ENCODE peak calls at places on chromosomes 12 and 14, in ten cellular contexts. E is cardiac fibroblast; Z is HT1080; C is HFFc6; H is neuronal stem cell; N is EL; V is mammary epithelial cell; A is stimulated activated CD4-positive, alpha-beta T cell treated with anti-CD3 and anti-CD28 coated beads, TNF-alpha, amount 100 ng/mL, for 4 hours; X is lower leg skin; J is left ventricle myocardium inferior. F is an unnamed sample.

GRCh38 chr12:27176765-27177164 is 67.3 kb upstream of the STK38L start:
- DNase-seq in A (peak), H (no peak), X (no peak), J (no peak), N (peak), V (peak), E (peak), C (no peak), Z (peak), F (no peak)

GRCh38 chr12:8796831-8797626 is 25.4 kb upstream of the A2ML1 start:
- DNase-seq in V (no peak), E (no peak), C (no peak), N (no peak), H (no peak), X (no peak), J (no peak), A (no peak), Z (no peak), F (no peak)

GRCh38 chr14:75432406-75432805 is 4.6 kb downstream of the JDP2 start:
- DNase-seq in A (no peak), Z (no peak), N (no peak), X (no peak), J (no peak), C (no peak), V (no peak), H (no peak), E (no peak), F (no peak)

GRCh38 chr12:98750511-98750910 is 105.4 kb downstream of the APAF1 start:
- DNase-seq in Z (no peak), X (no peak), N (no peak), C (no peak), E (no peak), A (no peak), J (no peak), V (no peak), H (no peak), F (no peak)

GRCh38 chr12:124426594-124427550 is 132.0 kb downstream of the RFLNA start:
- DNase-seq in N (no peak), A (no peak), J (no peak), X (no peak), C (no peak), V (no peak), H (no peak), E (no peak), Z (no peak), F (no peak)

GRCh38 chr12:110649341-110649847 is 35.5 kb downstream of the TCTN1 start:
- DNase-seq in H (no peak), N (no peak), X (no peak), Z (no peak), C (no peak), A (no peak), J (no peak), E (no peak), V (no peak), F (no peak)

GRCh38 chr14:74645735-74646134 is 33.7 kb upstream of the LTBP2 start:
- DNase-seq in X (no peak), V (no peak), C (no peak), Z (no peak), N (no peak), A (no peak), E (no peak), J (no peak), H (no peak), F (no peak)

GRCh38 chr12:3752741-3753486 is at the start of gene CRACR2A:
- DNase-seq in C (no peak), J (peak), H (peak), Z (peak), N (peak), E (peak), X (peak), A (peak), V (no peak), F (no peak)

GRCh38 chr12:17642340-17642650 is 447.7 kb downstream of the RERGL start:
- DNase-seq in V (no peak), N (no peak), Z (no peak), C (no peak), J (no peak), A (no peak), H (no peak), X (no peak), E (no peak), F (no peak)

GRCh38 chr12:104524026-104524425 is 67.3 kb downstream of the CHST11 start:
- DNase-seq in V (no peak), Z (no peak), C (no peak), J (no peak), N (no peak), A (no peak), E (peak), H (no peak), X (no peak), F (no peak)

GRCh38 chr12:11652351-11653040 is 3.0 kb downstream of the ETV6 start:
- DNase-seq in C (peak), N (peak), V (peak), E (peak), Z (peak), J (no peak), X (peak), H (no peak), A (no peak), F (no peak)

GRCh38 chr12:105672576-105672975 is 342.1 kb downstream of the C12orf75 start:
- DNase-seq in N (no peak), C (no peak), A (no peak), J (peak), V (no peak), Z (no peak), E (peak), H (no peak), X (peak), F (no peak)

GRCh38 chr12:94875525-94875924 is 128.0 kb downstream of the NDUFA12 start:
- DNase-seq in X (no peak), Z (peak), V (peak), N (peak), E (peak), H (no peak), C (no peak), A (no peak), J (no peak), F (no peak)

GRCh38 chr12:113152835-113153814 is 3.6 kb downstream of the CFAP73 start:
- DNase-seq in J (peak), V (peak), N (peak), H (no peak), A (peak), Z (peak), X (peak), C (peak), E (peak), F (peak)

GRCh38 chr12:107328442-107329133 is 235.2 kb upstream of the CRY1 start:
- DNase-seq in Z (peak), C (no peak), E (peak), J (no peak), X (no peak), H (no peak), N (peak), V (no peak), A (no peak), F (no peak)

GRCh38 chr12:20557076-20557475 is 138.1 kb upstream of the SLCO1C1 start:
- DNase-seq in A (no peak), V (no peak), Z (no peak), J (no peak), N (no peak), E (no peak), C (no peak), X (no peak), H (no peak), F (peak)

GRCh38 chr12:52231305-52232232 is 1.5 kb upstream of the KRT7 start:
- DNase-seq in V (peak), X (no peak), N (no peak), J (no peak), Z (no peak), H (no peak), C (no peak), E (no peak), A (no peak), F (no peak)

GRCh38 chr12:117158911-117159310 is 31.4 kb downstream of the FBXO21 start:
- DNase-seq in H (no peak), C (no peak), E (peak), V (no peak), N (no peak), A (no peak), X (no peak), Z (no peak), J (no peak), F (no peak)

GRCh38 chr12:131986361-131986760 is 36.6 kb downstream of the EP400 start:
- DNase-seq in H (no peak), X (no peak), A (no peak), C (no peak), E (no peak), N (no peak), J (no peak), Z (no peak), V (no peak), F (no peak)

GRCh38 chr14:71021347-71022014 is 114.2 kb downstream of the PCNX1 start:
- DNase-seq in N (peak), A (no peak), H (no peak), C (peak), X (no peak), V (peak), Z (peak), E (peak), J (no peak), F (no peak)

GRCh38 chr14:99273724-99274345 is 1.8 kb upstream of the BCL11B start:
- DNase-seq in Z (no peak), V (peak), H (no peak), E (no peak), X (no peak), J (no peak), A (no peak), C (no peak), N (peak), F (no peak)

GRCh38 chr12:118606690-118607089 is 230.3 kb downstream of the SUDS3 start:
- DNase-seq in C (no peak), A (no peak), H (no peak), J (no peak), X (no peak), Z (no peak), E (no peak), V (no peak), N (no peak), F (no peak)

GRCh38 chr12:32947203-32947795 is 50.7 kb upstream of the PKP2 start:
- DNase-seq in C (no peak), A (no peak), J (no peak), N (no peak), V (peak), E (peak), H (peak), X (no peak), Z (peak), F (no peak)

GRCh38 chr12:117662220-117662619 is 300.8 kb upstream of the NOS1 start:
- DNase-seq in N (no peak), V (no peak), X (no peak), A (no peak), J (no peak), E (no peak), H (no peak), Z (no peak), C (no peak), F (no peak)

GRCh38 chr12:31817120-31817519 is 88.3 kb upstream of the AMN1 start:
- DNase-seq in X (no peak), H (no peak), A (no peak), V (no peak), N (no peak), J (no peak), E (no peak), Z (no peak), C (no peak), F (no peak)

GRCh38 chr14:52279405-52279804 is 11.9 kb downstream of the PTGDR start:
- DNase-seq in A (no peak), E (peak), J (no peak), X (no peak), C (peak), N (peak), V (peak), H (no peak), Z (peak), F (peak)

GRCh38 chr14:64465856-64466554 is 706 bp downstream of the AKAP5 start:
- DNase-seq in X (no peak), H (peak), N (peak), A (no peak), Z (peak), V (no peak), E (peak), C (peak), J (no peak), F (no peak)

GRCh38 chr14:96181188-96181762 is 23.4 kb upstream of the BDKRB2 start:
- DNase-seq in A (no peak), Z (no peak), J (no peak), H (no peak), C (no peak), V (no peak), N (no peak), X (no peak), E (no peak), F (no peak)

GRCh38 chr12:76014007-76014406 is 17.6 kb downstream of the PHLDA1 start:
- DNase-seq in A (no peak), C (no peak), J (no peak), N (no peak), X (no peak), E (no peak), H (no peak), V (no peak), Z (no peak), F (no peak)

GRCh38 chr14:102509744-102510615 is at the start of gene ANKRD9:
- DNase-seq in X (peak), V (peak), A (peak), N (peak), H (peak), Z (peak), J (peak), E (peak), C (peak), F (peak)

GRCh38 chr14:20820063-20820904 is 17.6 kb upstream of the RNASE1 start:
- DNase-seq in N (no peak), A (no peak), X (no peak), E (no peak), H (peak), J (no peak), Z (no peak), C (no peak), V (peak), F (no peak)

F was measured in COLO829.